ENCODE peak calls at places on chromosomes 6 and 20, in five cellular contexts. U, T, S, P and Y are unnamed samples.

GRCh38 chr20:40304119-40304518 is 384.9 kb downstream of the MAFB start:
- DNase-seq in U (no peak), T (no peak), S (no peak), P (no peak), Y (no peak)

GRCh38 chr6:140623498-140623897 is 1249.0 kb upstream of the CITED2 start:
- DNase-seq in U (no peak), T (no peak), S (no peak), P (no peak), Y (no peak)

GRCh38 chr6:37493047-37493995 is 6.4 kb downstream of the CCDC167 start:
- DNase-seq in U (no peak), T (no peak), S (peak), P (no peak), Y (no peak)

GRCh38 chr20:58818585-58819285 is 32.0 kb downstream of the GNAS-AS1 start:
- DNase-seq in U (no peak), T (no peak), S (no peak), P (no peak), Y (no peak)

GRCh38 chr6:124955108-124955851 is 7.0 kb upstream of the RNF217 start:
- DNase-seq in U (peak), T (no peak), S (no peak), P (no peak), Y (no peak)

GRCh38 chr20:54475334-54476287 is at the start of gene DOK5:
- DNase-seq in U (peak), T (no peak), S (peak), P (peak), Y (peak)

GRCh38 chr20:57921701-57922482 is 212.1 kb upstream of the PMEPA1 start:
- DNase-seq in U (no peak), T (no peak), S (no peak), P (no peak), Y (no peak)

GRCh38 chr6:16238057-16238657 is at the start of gene GMPR:
- DNase-seq in U (peak), T (peak), S (peak), P (peak), Y (peak)

GRCh38 chr6:37150314-37150713 is 19.6 kb upstream of the PIM1 start:
- DNase-seq in U (no peak), T (no peak), S (no peak), P (no peak), Y (no peak)

GRCh38 chr20:49513009-49513408 is 30.5 kb upstream of the KCNB1 start:
- DNase-seq in U (no peak), T (no peak), S (no peak), P (no peak), Y (no peak)